ENCODE peak calls at places on chromosomes 6 and 20, in six cellular contexts. J, D, Y, R, B and E are unnamed samples.
A peak's percentile ranks its signal among the peaks of the same experiment; 100 is the strongest.

GRCh38 chr6:148765878-148766808 is 19.3 kb downstream of the UST start:
- DNase-seq in R (no peak), B (no peak), J (no peak), Y (no peak), D (no peak), E (no peak)

GRCh38 chr20:9028419-9028818 is 40.5 kb upstream of the PLCB4 start:
- DNase-seq in B (no peak), R (no peak), D (no peak), Y (no peak), J (peak; percentile 83), E (no peak)

GRCh38 chr6:133837801-133838349 is 51.0 kb upstream of the TCF21 start:
- DNase-seq in B (peak; percentile 65), J (peak; percentile 45), R (peak; percentile 40), D (peak; percentile 59), Y (peak; percentile 28), E (peak; percentile 64)

GRCh38 chr6:126657556-126658129 is 317.7 kb downstream of the CENPW start:
- DNase-seq in J (peak; percentile 71), D (no peak), B (no peak), Y (peak; percentile 4), R (peak; percentile 31), E (peak; percentile 71)

GRCh38 chr20:8805737-8806442 is 263.0 kb upstream of the PLCB4 start:
- DNase-seq in D (no peak), J (no peak), Y (no peak), B (no peak), R (no peak), E (no peak)

GRCh38 chr6:111972714-111973678 is 80.9 kb upstream of the CCN6 start:
- DNase-seq in B (peak; percentile 23), R (peak; percentile 33), D (peak; percentile 65), Y (peak; percentile 2), J (peak; percentile 96), E (peak; percentile 95)

GRCh38 chr20:3326779-3327521 is 80.5 kb downstream of the DNAAF9 start:
- DNase-seq in J (no peak), B (no peak), Y (no peak), R (no peak), D (no peak), E (no peak)

GRCh38 chr6:44034931-44035345 is 92.3 kb downstream of the MRPL14 start:
- DNase-seq in R (peak; percentile 4), Y (no peak), B (no peak), J (no peak), D (no peak), E (no peak)

GRCh38 chr20:62031462-62032092 is 34.1 kb downstream of the TAF4 start:
- DNase-seq in R (no peak), J (no peak), B (no peak), Y (no peak), D (peak; percentile 23), E (no peak)

GRCh38 chr6:40894962-40895799 is 143.8 kb downstream of the UNC5CL start:
- DNase-seq in R (peak; percentile 81), B (peak; percentile 75), J (peak; percentile 57), Y (peak; percentile 50), D (peak; percentile 73), E (peak; percentile 56)

GRCh38 chr6:52276130-52276529 is 8.4 kb downstream of the MCM3 start:
- DNase-seq in Y (no peak), J (no peak), R (no peak), B (no peak), D (no peak), E (no peak)

GRCh38 chr6:80674669-80675068 is 568.2 kb downstream of the BCKDHB start:
- DNase-seq in D (no peak), J (no peak), Y (no peak), R (no peak), B (no peak), E (no peak)

GRCh38 chr20:50224052-50224451 is 33.4 kb downstream of the CEBPB start:
- DNase-seq in Y (no peak), B (no peak), R (no peak), D (no peak), J (no peak), E (no peak)

GRCh38 chr6:156857573-156857972 is 80.4 kb downstream of the ARID1B start:
- DNase-seq in Y (no peak), J (peak; percentile 59), D (no peak), R (no peak), B (no peak), E (peak; percentile 78)

GRCh38 chr20:36744764-36745191 is 1.1 kb downstream of the NDRG3 start:
- DNase-seq in J (peak; percentile 47), R (peak; percentile 58), Y (no peak), D (peak; percentile 87), B (peak; percentile 41), E (peak; percentile 57)

GRCh38 chr20:10185741-10186558 is 32.7 kb upstream of the SNAP25 start:
- DNase-seq in R (no peak), Y (no peak), D (no peak), B (peak; percentile 68), J (peak; percentile 39), E (peak; percentile 73)

GRCh38 chr6:32622545-32623401 is 14.4 kb upstream of the HLA-DQA1 start:
- DNase-seq in B (no peak), Y (no peak), D (peak; percentile 57), R (peak; percentile 66), J (peak; percentile 66), E (no peak)

GRCh38 chr6:116666869-116667268 is 1.7 kb downstream of the ZUP1 start:
- DNase-seq in B (no peak), D (no peak), R (no peak), Y (no peak), J (no peak), E (no peak)

GRCh38 chr6:167573461-167574215 is 248.8 kb downstream of the TTLL2 start:
- DNase-seq in J (no peak), B (no peak), D (no peak), Y (no peak), R (no peak), E (no peak)

GRCh38 chr6:156345700-156346099 is 431.5 kb upstream of the ARID1B start:
- DNase-seq in D (no peak), R (no peak), J (no peak), Y (no peak), B (no peak), E (no peak)

GRCh38 chr6:170165501-170166117 is 125.3 kb downstream of the DLL1 start:
- DNase-seq in Y (no peak), B (no peak), D (peak; percentile 61), R (no peak), J (no peak), E (no peak)

GRCh38 chr20:6311097-6311496 is 188.3 kb upstream of the FERMT1 start:
- DNase-seq in D (no peak), Y (no peak), J (no peak), R (no peak), B (no peak), E (no peak)

DNA sequence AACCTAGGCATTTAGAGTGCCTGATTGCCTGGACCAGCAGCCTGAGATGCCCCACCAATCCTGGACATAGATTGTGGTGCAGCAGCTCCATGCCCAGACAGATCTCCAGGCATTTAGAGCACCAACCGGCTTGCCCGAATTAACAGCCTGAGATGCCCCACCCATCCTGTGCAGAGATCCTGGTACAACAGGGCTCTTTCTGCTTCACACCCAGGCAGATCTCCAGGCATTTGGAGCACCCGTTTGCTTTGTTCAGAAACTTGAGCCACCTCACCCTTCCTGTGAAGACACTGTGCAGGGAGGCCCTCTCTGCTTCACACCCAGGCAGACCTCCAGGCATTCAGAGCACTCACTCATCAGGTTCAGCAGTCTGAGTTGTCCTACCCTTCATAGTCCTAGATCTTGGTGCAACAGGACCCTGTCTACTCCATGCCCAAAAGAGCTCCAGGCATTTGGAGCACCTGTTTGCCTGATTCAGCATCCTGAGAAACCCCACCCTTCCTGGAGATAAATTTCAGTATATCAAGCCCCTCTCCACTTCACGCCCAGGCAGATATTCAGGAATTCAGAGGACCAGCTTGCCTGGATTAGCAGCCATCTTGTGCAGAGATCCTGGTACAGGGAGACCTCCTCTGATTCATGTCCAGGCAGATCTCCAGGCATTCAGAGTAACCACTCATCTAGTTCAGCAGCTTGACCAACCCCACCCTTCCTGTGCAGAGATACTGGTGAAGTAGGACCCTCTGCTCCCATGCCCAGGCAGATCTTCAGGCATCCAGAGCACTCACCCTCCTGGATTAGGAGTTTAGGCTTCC is 189.2 kb upstream of the FERMT1 start:
- DNase-seq in J (no peak), Y (no peak), B (no peak), D (no peak), R (no peak), E (peak; percentile 13)
- H3K4me3 ChIP-seq in J (no peak overlapping the region), Y (no peak overlapping the region), B (no peak overlapping the region), D (no peak overlapping the region), R (no peak overlapping the region), E (no peak overlapping the region)

DNA sequence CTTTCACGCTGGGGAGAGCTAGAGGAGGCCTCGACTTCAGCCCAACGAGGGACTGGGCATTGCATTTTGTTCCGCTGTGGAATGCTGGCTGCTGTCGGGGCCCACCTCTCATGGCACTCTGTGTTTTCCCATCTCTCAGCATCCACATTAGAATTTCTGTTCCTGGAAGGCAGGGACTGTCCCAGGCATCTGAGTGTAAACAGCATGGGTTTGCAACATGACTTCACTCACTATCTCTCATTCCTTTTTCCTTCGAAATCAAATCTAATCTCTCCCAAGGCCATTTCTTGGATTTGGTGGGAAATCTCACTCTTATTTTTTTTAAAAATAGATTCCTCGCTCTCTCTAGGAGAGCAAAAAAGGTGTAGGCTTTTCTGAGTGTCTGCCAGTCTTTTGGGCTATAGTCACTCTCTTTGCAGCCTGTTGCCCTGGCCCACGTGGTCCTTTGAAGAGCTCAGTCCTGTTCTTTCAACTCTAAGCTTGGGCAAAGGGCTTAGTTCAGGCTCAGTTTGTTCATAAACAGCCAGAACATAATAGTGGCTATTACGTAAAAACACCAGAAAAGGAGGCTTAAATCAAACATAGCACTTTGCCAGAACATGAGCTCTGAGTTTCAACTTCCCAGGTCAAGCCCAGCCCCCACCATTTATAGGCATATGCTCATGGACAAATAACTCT is 284.6 kb upstream of the ZFP64 start:
- DNase-seq in R (no peak), B (no peak), J (no peak), Y (no peak), D (no peak), E (no peak)
- TF ChIP-seq CTCF in R (no peak), B (no peak), J (no peak), Y (no peak), D (no peak), E (no peak)

GRCh38 chr6:132511159-132511835 is 1.6 kb downstream of the STX7 start:
- DNase-seq in D (no peak), J (peak; percentile 28), Y (no peak), B (peak; percentile 28), R (no peak), E (peak; percentile 35)
- H3K4me3 ChIP-seq in D (peak overlapping the region; percentile 96), J (peak overlapping the region; percentile 76), Y (peak overlapping the region; percentile 61), B (no peak overlapping the region), R (no peak overlapping the region), E (peak overlapping the region; percentile 79)

DNA sequence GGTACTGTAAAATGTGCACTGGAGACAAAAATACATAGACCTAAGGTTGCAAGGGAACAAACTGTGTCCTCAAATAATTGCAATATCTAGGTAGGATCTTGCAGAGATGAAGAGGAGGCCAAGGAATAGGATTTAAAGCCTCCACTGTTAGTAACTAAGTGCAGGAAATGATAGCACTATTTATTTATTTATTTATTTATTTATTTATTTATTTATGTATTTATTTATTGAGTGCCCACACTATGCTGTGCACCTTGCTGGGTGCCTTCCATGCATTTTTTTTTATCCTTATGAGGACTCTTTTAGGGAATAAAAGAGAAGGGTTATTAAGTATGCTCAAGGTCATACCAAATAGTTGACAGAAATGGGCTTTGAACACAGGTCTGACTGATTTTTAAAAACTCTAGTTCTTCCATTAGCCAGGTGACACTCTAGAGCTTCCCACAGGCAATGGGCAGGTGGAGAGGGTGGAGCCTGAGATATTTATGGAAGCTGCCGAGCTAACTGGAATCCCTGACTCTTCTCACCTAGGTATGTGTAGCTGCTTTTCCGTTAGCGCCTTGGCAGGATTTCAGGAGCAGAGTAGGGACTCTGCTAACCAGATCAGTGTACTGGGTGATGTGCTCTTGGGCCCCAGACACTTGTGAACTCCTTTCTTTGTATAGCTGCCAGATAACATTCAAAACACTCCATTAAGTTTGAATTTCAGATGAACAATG is 12.8 kb upstream of the NUP153 start:
- DNase-seq in Y (no peak), D (no peak), J (no peak), R (no peak), B (no peak), E (no peak)
- TF ChIP-seq CTCF in Y (no peak), D (no peak), J (no peak), R (no peak), B (no peak), E (no peak)

GRCh38 chr6:12749531-12750379 is 33.2 kb downstream of the PHACTR1 start:
- DNase-seq in D (no peak), R (peak; percentile 87), J (no peak), B (no peak), Y (no peak), E (no peak)
- H3K4me3 ChIP-seq in D (peak overlapping the region; percentile 28), R (peak overlapping the region; percentile 89), J (no peak overlapping the region), B (no peak overlapping the region), Y (no peak overlapping the region), E (no peak overlapping the region)